ENCODE peak calls at places on chromosomes 5 and 9, in seven cellular contexts. F, V, O, P, D, X and C are unnamed samples.

GRCh38 chr5:179763215-179763945 is 30.4 kb upstream of the LTC4S start:
- DNase-seq in F (peak; percentile 69), V (peak; percentile 38), O (peak; percentile 84), P (peak; percentile 85), D (peak; percentile 55), X (peak; percentile 71), C (no peak)

GRCh38 chr9:105257767-105258166 is 13.3 kb downstream of the SLC44A1 start:
- DNase-seq in F (no peak), V (no peak), O (no peak), P (peak; percentile 26), D (no peak), X (no peak), C (no peak)

GRCh38 chr5:25948278-25948677 is 1090.1 kb downstream of the CDH9 start:
- DNase-seq in F (no peak), V (no peak), O (no peak), P (no peak), D (no peak), X (no peak), C (no peak)

GRCh38 chr5:119411935-119412623 is 40.2 kb upstream of the HSD17B4 start:
- DNase-seq in F (peak; percentile 63), V (peak; percentile 76), O (peak; percentile 58), P (peak; percentile 87), D (peak; percentile 81), X (peak; percentile 66), C (no peak)

GRCh38 chr5:40813698-40814281 is 15.6 kb upstream of the PRKAA1 start:
- DNase-seq in F (no peak), V (no peak), O (no peak), P (no peak), D (no peak), X (no peak), C (no peak)

GRCh38 chr5:150505816-150506215 is 2.1 kb upstream of the NDST1 start:
- DNase-seq in F (no peak), V (no peak), O (no peak), P (no peak), D (no peak), X (no peak), C (peak; percentile 72)

GRCh38 chr5:179795049-179795862 is 1.5 kb downstream of the LTC4S start:
- DNase-seq in F (no peak), V (no peak), O (peak; percentile 73), P (no peak), D (no peak), X (peak; percentile 31), C (peak; percentile 72)

GRCh38 chr5:138542120-138542955 is 698 bp downstream of the ETF1 start:
- DNase-seq in F (peak; percentile 21), V (no peak), O (peak; percentile 28), P (peak; percentile 28), D (no peak), X (peak; percentile 27), C (peak; percentile 22)

GRCh38 chr9:123338710-123339665 is 17.0 kb upstream of the CRB2 start:
- DNase-seq in F (peak; percentile 68), V (no peak), O (no peak), P (peak; percentile 20), D (no peak), X (peak; percentile 35), C (peak; percentile 42)

GRCh38 chr5:135315394-135315793 is 83.6 kb downstream of the MACROH2A1 start:
- DNase-seq in F (no peak), V (no peak), O (no peak), P (no peak), D (no peak), X (no peak), C (no peak)

GRCh38 chr9:128149951-128150593 is 819 bp downstream of the LCN2 start:
- DNase-seq in F (no peak), V (no peak), O (no peak), P (no peak), D (no peak), X (no peak), C (no peak)

GRCh38 chr5:120430572-120430971 is 33.5 kb upstream of the PRR16 start:
- DNase-seq in F (no peak), V (no peak), O (no peak), P (no peak), D (no peak), X (no peak), C (no peak)

GRCh38 chr9:120579139-120579749 is 723 bp downstream of the CDK5RAP2 start:
- DNase-seq in F (no peak), V (no peak), O (no peak), P (peak; percentile 2), D (no peak), X (no peak), C (peak; percentile 74)

GRCh38 chr5:131622633-131623032 is 12.4 kb downstream of the RAPGEF6 start:
- DNase-seq in F (no peak), V (no peak), O (no peak), P (no peak), D (no peak), X (no peak), C (no peak)

GRCh38 chr5:179439181-179439990 is 94.1 kb upstream of the ADAMTS2 start:
- DNase-seq in F (no peak), V (no peak), O (no peak), P (no peak), D (no peak), X (no peak), C (no peak)

GRCh38 chr5:170503970-170504525 is at the start of gene KCNIP1:
- DNase-seq in F (no peak), V (no peak), O (peak; percentile 93), P (peak; percentile 24), D (no peak), X (no peak), C (no peak)

GRCh38 chr5:11261226-11261625 is 500.2 kb upstream of the DAP start:
- DNase-seq in F (no peak), V (no peak), O (no peak), P (no peak), D (no peak), X (no peak), C (no peak)

GRCh38 chr9:3868012-3868411 is 342.2 kb upstream of the RFX3 start:
- DNase-seq in F (no peak), V (no peak), O (no peak), P (no peak), D (no peak), X (no peak), C (no peak)

GRCh38 chr5:52801329-52801728 is 13.6 kb downstream of the ITGA1 start:
- DNase-seq in F (no peak), V (no peak), O (no peak), P (peak; percentile 48), D (no peak), X (no peak), C (no peak)

GRCh38 chr9:76896035-76896434 is 9.9 kb downstream of the PRUNE2 start:
- DNase-seq in F (no peak), V (no peak), O (no peak), P (no peak), D (no peak), X (no peak), C (no peak)

GRCh38 chr9:76900884-76901440 is 5.0 kb downstream of the PRUNE2 start:
- DNase-seq in F (no peak), V (no peak), O (no peak), P (no peak), D (no peak), X (no peak), C (no peak)

GRCh38 chr9:76897804-76898525 is 7.9 kb downstream of the PRUNE2 start:
- DNase-seq in F (no peak), V (no peak), O (no peak), P (no peak), D (no peak), X (no peak), C (no peak)

GRCh38 chr9:76901801-76902200 is 4.1 kb downstream of the PRUNE2 start:
- DNase-seq in F (no peak), V (no peak), O (no peak), P (no peak), D (no peak), X (no peak), C (peak; percentile 8)

DNA sequence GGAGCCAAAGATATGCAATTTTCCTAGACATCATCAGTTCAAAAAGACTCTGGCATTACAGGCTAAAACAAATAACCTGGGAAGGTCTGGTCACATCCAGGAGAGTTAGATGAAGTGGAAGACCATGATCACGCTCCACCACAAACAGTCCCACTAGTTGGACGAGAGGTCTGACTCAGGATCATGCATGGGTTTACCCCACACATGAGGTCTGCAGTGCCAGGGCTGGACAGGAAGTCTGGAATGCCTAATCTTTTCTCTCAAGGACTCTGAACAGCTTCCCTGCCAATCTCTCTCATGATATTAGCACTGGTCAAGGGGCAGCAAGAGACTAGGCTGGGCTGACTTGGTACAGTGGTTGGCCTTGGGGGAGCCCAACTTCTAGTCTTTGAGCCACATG is 7.1 kb downstream of the PRUNE2 start:
- DNase-seq in F (no peak), V (no peak), O (no peak), P (no peak), D (no peak), X (no peak), C (no peak)
- TF ChIP-seq POLR2AphosphoS5 in F (no peak), V (no peak), O (no peak), P (no peak), D (no peak), X (no peak), C (no peak)

GRCh38 chr9:135076143-135076875 is 11.2 kb upstream of the OLFM1 start:
- DNase-seq in F (no peak), V (no peak), O (peak; percentile 66), P (no peak), D (no peak), X (no peak), C (peak; percentile 12)
- H3K4me3 ChIP-seq in F (no peak overlapping the region), V (no peak overlapping the region), O (peak overlapping the region; percentile 62), P (no peak overlapping the region), D (no peak overlapping the region), X (peak overlapping the region; percentile 54), C (peak overlapping the region; percentile 64)

DNA sequence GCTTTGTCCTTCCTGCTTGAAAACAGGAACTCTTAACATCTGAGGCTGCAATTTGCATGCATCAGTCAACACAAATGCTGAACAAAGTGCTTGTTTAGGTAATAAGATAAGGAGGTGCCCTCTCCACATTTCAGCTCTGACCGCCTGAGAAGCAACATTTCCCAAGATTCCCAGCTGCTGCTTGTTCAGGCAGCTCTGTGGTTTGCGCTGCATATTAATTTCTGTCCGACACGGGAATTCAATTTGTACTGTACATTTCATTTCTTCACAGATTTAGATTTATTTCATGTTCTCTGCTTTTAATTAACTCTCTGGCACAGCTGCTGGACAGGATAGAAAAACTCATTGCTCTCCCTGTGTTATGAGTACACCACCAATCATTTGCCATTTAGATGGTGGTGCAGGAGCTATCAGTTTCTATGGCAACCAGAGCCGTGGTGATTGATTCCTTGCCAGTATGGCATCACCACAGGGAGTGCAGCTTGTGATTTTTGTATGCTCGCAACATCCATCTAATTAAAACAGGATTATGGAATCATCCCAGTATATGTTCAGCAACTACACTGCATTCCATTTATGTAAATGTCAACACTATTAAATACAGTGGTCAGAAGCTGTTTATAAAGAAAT is 558.6 kb downstream of the DMRTA1 start:
- DNase-seq in F (no peak), V (no peak), O (no peak), P (no peak), D (no peak), X (no peak), C (no peak)
- TF ChIP-seq POLR2AphosphoS5 in F (no peak), V (no peak), O (no peak), P (no peak), D (no peak), X (no peak), C (no peak)

DNA sequence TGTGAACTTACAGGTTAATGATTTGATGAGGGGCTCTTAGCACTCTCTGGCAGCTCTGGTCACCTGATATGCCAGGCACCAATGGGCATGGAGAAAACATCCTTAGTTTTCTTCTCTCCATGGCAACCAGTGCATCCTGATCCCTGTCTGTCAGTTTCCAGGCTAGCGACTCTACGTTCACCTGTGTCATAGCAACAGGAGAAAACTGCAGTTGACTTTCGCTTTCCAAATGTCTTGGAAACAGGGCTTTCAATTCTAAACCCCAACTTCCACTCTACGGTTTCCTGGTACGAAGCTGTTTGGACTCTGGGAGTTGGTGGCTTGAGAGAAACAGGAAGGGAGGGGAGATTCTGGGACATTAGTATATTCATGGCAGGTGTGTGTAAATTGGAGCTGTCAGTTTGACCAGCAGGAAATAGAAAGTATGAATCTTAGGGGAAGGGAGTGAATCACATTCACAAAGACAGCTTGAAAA is 74.4 kb downstream of the SLC28A3 start:
- DNase-seq in F (no peak), V (no peak), O (no peak), P (no peak), D (no peak), X (no peak), C (no peak)
- H3K4me3 ChIP-seq in F (no peak overlapping the region), V (no peak overlapping the region), O (no peak overlapping the region), P (no peak overlapping the region), D (no peak overlapping the region), X (no peak overlapping the region), C (no peak overlapping the region)